ENCODE peak calls at places on chromosomes 12 and 14, in nine cellular contexts. T is DND-41, J is fibroblast of lung, X is GM23338, E is H1, M is PC-9, O is HCT116, G is IMR-90, W is H9. R is an unnamed sample.

GRCh38 chr12:124045671-124046070 is 72.7 kb downstream of the ZNF664 start:
- DNase-seq in T (no peak), J (no peak), X (no peak), E (no peak), M (no peak), O (no peak), G (no peak), W (no peak), R (no peak)

GRCh38 chr14:20350860-20351259 is 7.4 kb downstream of the PARP2 start:
- DNase-seq in T (no peak), J (no peak), X (no peak), E (no peak), M (no peak), O (no peak), G (peak; percentile 17), W (no peak), R (no peak)

GRCh38 chr12:32535260-32535999 is 136.1 kb downstream of the FGD4 start:
- DNase-seq in T (peak; percentile 55), J (peak; percentile 74), X (peak; percentile 57), E (no peak), M (no peak), O (no peak), G (peak; percentile 69), W (peak; percentile 61), R (peak; percentile 84)

GRCh38 chr12:11869901-11870300 is 200.8 kb upstream of the BCL2L14 start:
- DNase-seq in T (no peak), J (no peak), X (no peak), E (no peak), M (no peak), O (no peak), G (no peak), W (no peak), R (no peak)

GRCh38 chr12:58310368-58310767 is 369.0 kb downstream of the ATP23 start:
- DNase-seq in T (no peak), J (peak; percentile 80), X (no peak), E (no peak), M (peak; percentile 63), O (no peak), G (peak; percentile 78), W (no peak), R (no peak)

GRCh38 chr12:53217049-53217929 is 10.2 kb upstream of the ITGB7 start:
- DNase-seq in T (no peak), J (no peak), X (peak; percentile 96), E (no peak), M (peak; percentile 49), O (no peak), G (no peak), W (peak; percentile 88), R (no peak)

GRCh38 chr14:68815288-68816182 is 22.7 kb upstream of the ZFP36L1 start:
- DNase-seq in T (no peak), J (no peak), X (no peak), E (no peak), M (no peak), O (no peak), G (no peak), W (no peak), R (peak; percentile 57)

GRCh38 chr12:98594050-98594853 is 766 bp downstream of the SLC25A3 start:
- DNase-seq in T (no peak), J (peak; percentile 20), X (peak; percentile 15), E (no peak), M (no peak), O (no peak), G (no peak), W (no peak), R (peak; percentile 33)

GRCh38 chr14:35286707-35287106 is 5.5 kb upstream of the PSMA6 start:
- DNase-seq in T (peak; percentile 77), J (no peak), X (no peak), E (no peak), M (no peak), O (no peak), G (no peak), W (no peak), R (peak; percentile 40)

GRCh38 chr12:89166525-89166934 is 185.8 kb downstream of the DUSP6 start:
- DNase-seq in T (no peak), J (peak; percentile 68), X (no peak), E (no peak), M (no peak), O (no peak), G (peak; percentile 60), W (no peak), R (peak; percentile 37)

GRCh38 chr14:94412671-94413638 is 24.6 kb upstream of the SERPINA1 start:
- DNase-seq in T (no peak), J (no peak), X (peak; percentile 52), E (no peak), M (no peak), O (no peak), G (no peak), W (peak; percentile 46), R (no peak)
- TF ChIP-seq CTCF in T (no peak), J (peak; percentile 21), X (peak; percentile 61), E (peak; percentile 79), M (no peak), O (peak; percentile 71), G (peak; percentile 42), W (peak; percentile 70), R (peak; percentile 41)

GRCh38 chr14:89256273-89256672 is 160.8 kb downstream of the FOXN3 start:
- DNase-seq in T (no peak), J (no peak), X (no peak), E (no peak), M (no peak), O (no peak), G (no peak), W (no peak), R (no peak)
- H4K20me1 ChIP-seq in T (peaks cover 24% of the 10 kb centered on the region), J (no peaks in the 10 kb centered on the region), X (peaks cover 31% of the 10 kb centered on the region), E (peaks cover 6% of the 10 kb centered on the region), M (no peaks in the 10 kb centered on the region), O (no peaks in the 10 kb centered on the region), G (peaks cover 37% of the 10 kb centered on the region), W (no peaks in the 10 kb centered on the region), R (no peaks in the 10 kb centered on the region)

GRCh38 chr12:25938581-25938980 is 19.9 kb upstream of the RASSF8 start:
- DNase-seq in T (no peak), J (no peak), X (no peak), E (no peak), M (no peak), O (no peak), G (no peak), W (no peak), R (no peak)

GRCh38 chr12:25942709-25943108 is 15.8 kb upstream of the RASSF8 start:
- DNase-seq in T (no peak), J (peak; percentile 32), X (no peak), E (no peak), M (no peak), O (no peak), G (peak; percentile 7), W (no peak), R (no peak)

GRCh38 chr12:25943940-25944339 is 14.5 kb upstream of the RASSF8 start:
- DNase-seq in T (no peak), J (no peak), X (no peak), E (no peak), M (no peak), O (no peak), G (no peak), W (no peak), R (no peak)

GRCh38 chr12:25939606-25940005 is 18.9 kb upstream of the RASSF8 start:
- DNase-seq in T (no peak), J (no peak), X (no peak), E (no peak), M (no peak), O (no peak), G (no peak), W (no peak), R (no peak)

GRCh38 chr12:25940886-25941285 is 17.6 kb upstream of the RASSF8 start:
- DNase-seq in T (no peak), J (no peak), X (no peak), E (no peak), M (no peak), O (no peak), G (no peak), W (no peak), R (no peak)
- TF ChIP-seq CTCF in T (no peak), J (no peak), X (no peak), E (no peak), M (no peak), O (no peak), G (no peak), W (no peak), R (no peak)

DNA sequence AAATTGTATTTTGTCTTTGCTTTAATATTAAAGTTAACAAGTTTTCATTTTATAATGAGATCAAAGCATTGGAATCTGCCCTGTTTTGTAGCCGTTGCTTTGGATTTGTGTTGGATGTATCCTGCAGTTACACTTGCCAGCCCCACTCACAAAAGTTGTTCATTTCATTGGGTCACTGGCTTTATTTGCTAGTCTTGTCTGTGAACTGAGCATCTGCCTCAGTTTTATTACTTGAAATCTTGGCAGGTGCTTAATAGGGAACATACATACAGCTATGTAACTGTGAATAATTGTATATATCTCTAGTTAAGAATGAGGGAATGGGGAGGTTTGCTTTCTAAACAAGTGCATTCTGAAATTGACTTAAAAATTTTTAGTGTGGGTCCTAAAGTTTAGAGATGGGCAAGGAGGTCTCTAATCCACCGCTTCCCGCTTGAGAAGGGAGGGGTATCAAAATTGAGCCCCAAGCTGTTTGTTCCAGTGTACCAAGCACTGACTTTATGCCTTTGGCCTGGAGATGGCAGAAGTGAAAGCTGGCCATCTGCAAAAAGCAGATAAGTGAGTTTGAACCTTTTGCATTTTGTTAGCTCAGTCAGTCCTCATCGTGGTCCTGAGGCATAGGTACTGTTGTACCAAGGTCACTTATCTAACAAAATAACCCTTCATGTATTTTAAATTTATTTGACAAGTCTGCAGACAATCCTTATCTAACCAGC is 9.3 kb downstream of the EIF5 start:
- DNase-seq in T (no peak), J (no peak), X (no peak), E (no peak), M (no peak), O (no peak), G (no peak), W (no peak), R (no peak)
- H4K20me1 ChIP-seq in T (peaks cover 48% of the 10 kb centered on the region), J (no peaks in the 10 kb centered on the region), X (peaks cover 61% of the 10 kb centered on the region), E (peaks cover 10% of the 10 kb centered on the region), M (peaks cover 72% of the 10 kb centered on the region), O (peaks cover 24% of the 10 kb centered on the region), G (peaks cover 41% of the 10 kb centered on the region), W (no peaks in the 10 kb centered on the region), R (peaks cover 39% of the 10 kb centered on the region)

GRCh38 chr14:50109342-50109741 is 7.0 kb downstream of the VCPKMT start:
- DNase-seq in T (no peak), J (peak; percentile 14), X (peak; percentile 67), E (no peak), M (no peak), O (peak; percentile 4), G (peak; percentile 35), W (no peak), R (no peak)
- TF ChIP-seq CTCF in T (no peak), J (no peak), X (peak; percentile 50), E (peak; percentile 21), M (peak; percentile 34), O (peak; percentile 43), G (peak; percentile 44), W (peak; percentile 51), R (peak; percentile 35)

GRCh38 chr14:96824283-96824682 is 27.1 kb downstream of the VRK1 start:
- DNase-seq in T (no peak), J (peak; percentile 76), X (no peak), E (no peak), M (no peak), O (no peak), G (peak; percentile 83), W (no peak), R (no peak)
- H4K20me1 ChIP-seq in T (peaks cover 48% of the 10 kb centered on the region), J (no peaks in the 10 kb centered on the region), X (peaks cover 45% of the 10 kb centered on the region), E (peaks cover 4% of the 10 kb centered on the region), M (peaks cover 2% of the 10 kb centered on the region), O (peaks cover 19% of the 10 kb centered on the region), G (no peaks in the 10 kb centered on the region), W (no peaks in the 10 kb centered on the region), R (peaks cover 6% of the 10 kb centered on the region)

R was measured in OCI-LY7.